ENCODE peak calls at places on chromosomes 2 and 18, in ten cellular contexts. U is heart left ventricle, I is lower leg skin, W is tibial nerve, N is HCT116, Z is transverse colon, T is A549, J is GM12891, Q is stomach, P is ovary. K is an unnamed sample.

GRCh38 chr2:166468124-166469024 is 25.7 kb downstream of the SCN7A start:
- DNase-seq in U (no peak), I (no peak), W (no peak), N (no peak), Z (no peak), T (no peak), J (no peak), Q (no peak), P (no peak), K (no peak)

GRCh38 chr18:77071711-77072292 is 60.8 kb downstream of the MBP start:
- DNase-seq in U (peak; percentile 59), I (peak; percentile 85), W (peak; percentile 52), N (no peak), Z (no peak), T (peak; percentile 21), J (no peak), Q (peak; percentile 44), P (no peak), K (no peak)

GRCh38 chr2:38462121-38462634 is 85.1 kb upstream of the ATL2 start:
- DNase-seq in U (no peak), I (no peak), W (no peak), N (peak; percentile 94), Z (peak; percentile 62), T (peak; percentile 64), J (no peak), Q (peak; percentile 35), P (peak; percentile 64), K (peak; percentile 17)

GRCh38 chr18:46712406-46712805 is 44.4 kb downstream of the ST8SIA5 start:
- DNase-seq in U (no peak), I (no peak), W (no peak), N (no peak), Z (no peak), T (no peak), J (no peak), Q (no peak), P (peak; percentile 43), K (no peak)

GRCh38 chr2:241844066-241844728 is 14.5 kb downstream of the PDCD1 start:
- DNase-seq in U (peak; percentile 90), I (peak; percentile 94), W (peak; percentile 37), N (peak; percentile 32), Z (peak; percentile 82), T (peak; percentile 43), J (peak; percentile 78), Q (peak; percentile 77), P (peak; percentile 79), K (peak; percentile 89)

GRCh38 chr2:193584001-193584400 is 1389.3 kb upstream of the TMEFF2 start:
- DNase-seq in U (no peak), I (no peak), W (no peak), N (peak; percentile 32), Z (no peak), T (no peak), J (no peak), Q (no peak), P (no peak), K (no peak)

GRCh38 chr2:231810905-231811304 is 24.7 kb downstream of the COPS7B start:
- DNase-seq in U (no peak), I (no peak), W (no peak), N (no peak), Z (no peak), T (no peak), J (no peak), Q (no peak), P (no peak), K (no peak)

GRCh38 chr2:45765007-45765767 is 113.7 kb downstream of the PRKCE start:
- DNase-seq in U (no peak), I (peak; percentile 32), W (no peak), N (no peak), Z (no peak), T (no peak), J (no peak), Q (no peak), P (no peak), K (no peak)

GRCh38 chr2:200814276-200814815 is 2.6 kb downstream of the BZW1 start:
- DNase-seq in U (no peak), I (no peak), W (no peak), N (no peak), Z (no peak), T (no peak), J (no peak), Q (no peak), P (no peak), K (no peak)

GRCh38 chr2:120238728-120239487 is 13.7 kb upstream of the RALB start:
- DNase-seq in U (peak; percentile 78), I (no peak), W (no peak), N (peak; percentile 80), Z (peak; percentile 89), T (peak; percentile 86), J (no peak), Q (peak; percentile 69), P (no peak), K (no peak)

GRCh38 chr2:55761526-55761925 is 67.9 kb upstream of the PNPT1 start:
- DNase-seq in U (no peak), I (no peak), W (peak; percentile 9), N (no peak), Z (no peak), T (no peak), J (no peak), Q (no peak), P (no peak), K (no peak)

GRCh38 chr2:14817848-14818247 is 185.3 kb downstream of the LRATD1 start:
- DNase-seq in U (no peak), I (no peak), W (no peak), N (no peak), Z (no peak), T (no peak), J (no peak), Q (no peak), P (no peak), K (no peak)

GRCh38 chr18:54871231-54871630 is 43.0 kb downstream of the RAB27B start:
- DNase-seq in U (no peak), I (no peak), W (no peak), N (no peak), Z (no peak), T (no peak), J (no peak), Q (no peak), P (no peak), K (peak; percentile 95)

GRCh38 chr2:80395251-80395650 is 90.7 kb upstream of the LRRTM1 start:
- DNase-seq in U (no peak), I (no peak), W (no peak), N (no peak), Z (no peak), T (no peak), J (no peak), Q (no peak), P (no peak), K (no peak)

GRCh38 chr18:78624646-78625279 is 354.9 kb upstream of the SALL3 start:
- DNase-seq in U (no peak), I (peak; percentile 76), W (no peak), N (no peak), Z (no peak), T (no peak), J (no peak), Q (peak; percentile 21), P (no peak), K (no peak)

DNA sequence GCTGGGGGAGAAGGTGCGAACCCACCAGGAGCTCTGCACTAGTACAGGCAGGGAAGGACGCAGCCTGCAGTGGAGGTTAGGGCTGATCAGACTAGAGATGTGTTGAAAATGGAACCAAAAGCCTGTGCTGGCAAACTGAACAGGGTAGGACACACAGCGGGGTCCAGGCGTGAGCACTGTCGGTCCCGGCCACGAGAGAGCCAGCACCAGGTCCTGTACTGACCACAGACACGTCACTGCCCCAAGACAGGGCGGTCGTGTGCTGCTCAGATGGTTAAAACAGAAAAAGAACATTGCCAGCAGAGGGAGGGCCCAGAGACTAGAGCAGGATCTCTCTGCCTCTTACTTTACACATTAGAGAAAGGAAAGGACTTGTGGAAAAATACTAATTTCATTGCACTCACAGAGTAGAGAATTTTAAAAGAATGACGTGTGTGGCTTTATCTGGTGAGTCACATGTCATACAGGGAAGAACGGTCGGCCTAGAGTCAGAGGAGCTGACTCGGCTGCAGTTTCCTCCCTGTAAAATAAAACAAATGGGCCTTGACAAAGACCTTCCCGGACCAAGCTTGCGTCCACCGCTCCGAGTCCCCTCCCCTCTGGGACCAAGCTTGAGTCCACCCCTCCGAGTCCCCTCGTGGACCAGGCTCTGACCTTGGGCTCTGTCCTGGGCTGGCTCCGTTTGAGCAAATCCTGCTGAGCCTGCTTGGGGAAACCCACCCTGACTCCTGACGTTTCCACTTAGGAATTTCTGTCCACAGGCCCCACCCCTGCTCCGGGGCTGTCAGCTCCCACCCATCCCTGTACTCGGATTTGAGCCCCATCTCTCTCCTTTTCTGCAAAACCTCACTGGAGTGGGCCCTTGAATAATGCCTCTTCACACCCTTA is 16.7 kb upstream of the ADI1 start:
- DNase-seq in U (peak; percentile 81), I (peak; percentile 89), W (peak; percentile 60), N (peak; percentile 26), Z (peak; percentile 33), T (no peak), J (peak; percentile 54), Q (peak; percentile 55), P (peak; percentile 80), K (peak; percentile 67)
- TF ChIP-seq POLR2A in U (no peak), I (no peak), W (no peak), N (no peak), Z (no peak), T (peak; percentile 12), J (no peak), Q (no peak), P (peak; percentile 36), K (peak; percentile 36)

DNA sequence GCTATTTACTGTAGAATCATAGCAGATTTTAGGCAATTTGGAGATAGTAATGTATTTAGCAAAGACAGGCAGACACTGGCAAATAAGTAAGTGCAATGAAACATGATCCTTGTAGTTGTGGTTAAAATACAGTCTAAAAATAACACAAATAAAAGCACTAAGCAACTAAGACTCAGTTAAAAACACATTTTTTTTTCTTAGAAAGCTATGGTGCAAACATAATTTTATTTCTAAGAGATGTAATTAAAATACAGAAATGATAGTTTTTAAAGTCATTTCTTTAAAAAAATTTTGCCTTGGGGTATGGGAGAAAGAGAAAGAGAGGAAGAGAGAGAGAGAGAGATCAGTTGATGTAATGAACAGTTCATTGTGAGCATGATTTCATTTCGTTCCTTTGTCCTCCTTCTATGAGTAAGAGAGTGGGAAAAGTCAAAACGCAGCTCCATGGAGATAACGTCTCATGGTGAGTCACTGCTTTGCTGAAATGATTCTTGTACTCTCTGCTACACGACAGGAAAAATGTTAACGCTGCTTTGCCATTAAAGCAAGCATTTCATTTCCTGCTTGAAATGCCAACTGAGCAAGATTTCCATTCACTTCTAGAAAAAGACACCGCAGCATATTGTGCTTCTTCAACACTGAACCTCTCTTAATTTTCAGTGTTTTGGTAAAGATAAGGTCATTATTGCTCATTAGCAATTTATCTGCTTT is 61.3 kb upstream of the PGAP1 start:
- DNase-seq in U (peak; percentile 37), I (no peak), W (peak; percentile 31), N (peak; percentile 82), Z (no peak), T (peak; percentile 67), J (no peak), Q (no peak), P (no peak), K (no peak)
- TF ChIP-seq POLR2A in U (no peak), I (no peak), W (no peak), N (no peak), Z (no peak), T (no peak), J (no peak), Q (no peak), P (no peak), K (no peak)

GRCh38 chr18:44680271-44681038 is at the start of gene SETBP1:
- DNase-seq in U (peak; percentile 72), I (peak; percentile 94), W (peak; percentile 69), N (no peak), Z (peak; percentile 71), T (peak; percentile 19), J (peak; percentile 44), Q (peak; percentile 76), P (peak; percentile 83), K (peak; percentile 37)
- TF ChIP-seq POLR2A in U (no peak), I (no peak), W (no peak), N (no peak), Z (peak; percentile 34), T (no peak), J (peak; percentile 38), Q (no peak), P (no peak), K (no peak)

GRCh38 chr2:19358242-19359020 is at the start of gene OSR1:
- DNase-seq in U (peak; percentile 72), I (peak; percentile 96), W (no peak), N (no peak), Z (peak; percentile 52), T (peak; percentile 80), J (no peak), Q (peak; percentile 55), P (peak; percentile 84), K (no peak)
- TF ChIP-seq POLR2A in U (no peak), I (no peak), W (peak; percentile 24), N (no peak), Z (peak; percentile 32), T (peak; percentile 61), J (no peak), Q (no peak), P (peak; percentile 29), K (no peak)

K was measured in erythroblast.